ENCODE peak calls at places on chromosome 20, in seven cellular contexts. One of them, this sample, is unnamed.

GRCh38 chr20:44153636-44154043 is 33.3 kb downstream of the JPH2 start:
- DNase-seq in nephron progenitor cell: no peak
- DNase-seq in kidney tubule cell: no peak
- DNase-seq in Ammon's horn: no peak
- DNase-seq in NCI-H187: no peak
- DNase-seq in fibroblast of the conjunctiva: no peak
- DNase-seq in cardiac muscle cell: peak; percentile 52
- DNase-seq in this sample: no peak

GRCh38 chr20:62818592-62819493 is 2.0 kb downstream of the COL9A3 start:
- DNase-seq in NCI-H187: no peak
- DNase-seq in Ammon's horn: peak; percentile 81
- DNase-seq in nephron progenitor cell: peak; percentile 47
- DNase-seq in kidney tubule cell: no peak
- DNase-seq in cardiac muscle cell: peak; percentile 86
- DNase-seq in fibroblast of the conjunctiva: peak; percentile 60
- DNase-seq in this sample: no peak

GRCh38 chr20:33490023-33490933 is at the start of gene CBFA2T2:
- DNase-seq in cardiac muscle cell: peak; percentile 73
- DNase-seq in nephron progenitor cell: no peak
- DNase-seq in fibroblast of the conjunctiva: peak; percentile 9
- DNase-seq in NCI-H187: no peak
- DNase-seq in kidney tubule cell: no peak
- DNase-seq in Ammon's horn: no peak
- DNase-seq in this sample: no peak

GRCh38 chr20:11270566-11270965 is 596.8 kb upstream of the JAG1 start:
- DNase-seq in kidney tubule cell: no peak
- DNase-seq in cardiac muscle cell: no peak
- DNase-seq in Ammon's horn: no peak
- DNase-seq in fibroblast of the conjunctiva: no peak
- DNase-seq in nephron progenitor cell: no peak
- DNase-seq in NCI-H187: no peak
- DNase-seq in this sample: no peak

GRCh38 chr20:53947501-53948195 is 122.7 kb downstream of the BCAS1 start:
- DNase-seq in NCI-H187: no peak
- DNase-seq in kidney tubule cell: no peak
- DNase-seq in fibroblast of the conjunctiva: no peak
- DNase-seq in nephron progenitor cell: no peak
- DNase-seq in cardiac muscle cell: no peak
- DNase-seq in Ammon's horn: no peak
- DNase-seq in this sample: no peak

GRCh38 chr20:46635514-46636091 is 15.7 kb downstream of the SLC13A3 start:
- DNase-seq in cardiac muscle cell: peak; percentile 61
- DNase-seq in Ammon's horn: no peak
- DNase-seq in fibroblast of the conjunctiva: no peak
- DNase-seq in kidney tubule cell: no peak
- DNase-seq in nephron progenitor cell: no peak
- DNase-seq in NCI-H187: no peak
- DNase-seq in this sample: no peak

GRCh38 chr20:38129893-38130609 is 35.0 kb downstream of the TGM2 start:
- DNase-seq in Ammon's horn: no peak
- DNase-seq in NCI-H187: no peak
- DNase-seq in fibroblast of the conjunctiva: no peak
- DNase-seq in cardiac muscle cell: no peak
- DNase-seq in nephron progenitor cell: no peak
- DNase-seq in kidney tubule cell: no peak
- DNase-seq in this sample: peak; percentile 16

GRCh38 chr20:10982692-10983091 is 308.9 kb upstream of the JAG1 start:
- DNase-seq in kidney tubule cell: peak; percentile 91
- DNase-seq in cardiac muscle cell: peak; percentile 87
- DNase-seq in nephron progenitor cell: no peak
- DNase-seq in Ammon's horn: no peak
- DNase-seq in fibroblast of the conjunctiva: no peak
- DNase-seq in NCI-H187: no peak
- DNase-seq in this sample: no peak

GRCh38 chr20:60786686-60787217 is 465.3 kb upstream of the CDH4 start:
- DNase-seq in Ammon's horn: no peak
- DNase-seq in NCI-H187: no peak
- DNase-seq in cardiac muscle cell: no peak
- DNase-seq in fibroblast of the conjunctiva: no peak
- DNase-seq in nephron progenitor cell: peak; percentile 5
- DNase-seq in kidney tubule cell: no peak
- DNase-seq in this sample: no peak

GRCh38 chr20:39961667-39962066 is 727.4 kb downstream of the MAFB start:
- DNase-seq in Ammon's horn: no peak
- DNase-seq in cardiac muscle cell: no peak
- DNase-seq in NCI-H187: no peak
- DNase-seq in kidney tubule cell: no peak
- DNase-seq in nephron progenitor cell: no peak
- DNase-seq in fibroblast of the conjunctiva: no peak
- DNase-seq in this sample: no peak

GRCh38 chr20:1280421-1281102 is 14.5 kb downstream of the SNPH start:
- DNase-seq in kidney tubule cell: peak; percentile 15
- DNase-seq in NCI-H187: no peak
- DNase-seq in nephron progenitor cell: no peak
- DNase-seq in cardiac muscle cell: no peak
- DNase-seq in Ammon's horn: no peak
- DNase-seq in fibroblast of the conjunctiva: no peak
- DNase-seq in this sample: no peak